ENCODE peak calls at places on chromosomes 4 and X, in ten cellular contexts. S is HCT116, K is GM23338, V is stomach, Q is GM12878, J is breast epithelium, D is transverse colon, W is endothelial cell of umbilical vein, R is GM12891, T is upper lobe of left lung. C is an unnamed sample.

GRCh38 chrX:43559643-43560042 is 96.5 kb upstream of the MAOA start:
- DNase-seq in S (peak), K (peak), V (peak), Q (no peak), J (no peak), D (peak), W (peak), R (no peak), T (no peak), C (peak)

GRCh38 chrX:50117477-50117876 is 83.3 kb downstream of the AKAP4 start:
- DNase-seq in S (no peak), K (no peak), V (no peak), Q (no peak), J (no peak), D (peak), W (peak), R (no peak), T (no peak), C (no peak)

GRCh38 chr4:23212558-23212957 is 519.8 kb downstream of the GBA3 start:
- DNase-seq in S (no peak), K (no peak), V (no peak), Q (no peak), J (no peak), D (no peak), W (no peak), R (no peak), T (no peak), C (no peak)

GRCh38 chrX:106898462-106898861 is 4.7 kb downstream of the RIPPLY1 start:
- DNase-seq in S (no peak), K (peak), V (no peak), Q (peak), J (no peak), D (no peak), W (peak), R (peak), T (no peak), C (peak)

GRCh38 chr4:67556426-67556825 is 2.1 kb upstream of the STAP1 start:
- DNase-seq in S (no peak), K (no peak), V (no peak), Q (no peak), J (no peak), D (no peak), W (no peak), R (no peak), T (no peak), C (no peak)

GRCh38 chrX:24463077-24463476 is 2.0 kb upstream of the PDK3 start:
- DNase-seq in S (no peak), K (no peak), V (no peak), Q (no peak), J (no peak), D (no peak), W (no peak), R (no peak), T (no peak), C (no peak)

GRCh38 chrX:68999351-68999750 is 165.9 kb downstream of the PJA1 start:
- DNase-seq in S (peak), K (no peak), V (no peak), Q (no peak), J (no peak), D (no peak), W (peak), R (no peak), T (no peak), C (no peak)

GRCh38 chrX:154695913-154696312 is 42.5 kb upstream of the CTAG2 start:
- DNase-seq in S (no peak), K (no peak), V (no peak), Q (no peak), J (no peak), D (no peak), W (no peak), R (no peak), T (no peak), C (no peak)

GRCh38 chrX:72132456-72132855 is 741 bp upstream of the RTL5 start:
- DNase-seq in S (no peak), K (no peak), V (no peak), Q (no peak), J (no peak), D (no peak), W (no peak), R (no peak), T (no peak), C (no peak)

GRCh38 chr4:101938836-101939235 is 148.3 kb downstream of the BANK1 start:
- DNase-seq in S (no peak), K (no peak), V (no peak), Q (no peak), J (no peak), D (no peak), W (no peak), R (no peak), T (no peak), C (no peak)

GRCh38 chr4:185318679-185319078 is 77.0 kb downstream of the LRP2BP start:
- DNase-seq in S (no peak), K (peak), V (no peak), Q (no peak), J (no peak), D (no peak), W (peak), R (no peak), T (no peak), C (peak)

GRCh38 chrX:77628294-77629025 is 157.6 kb downstream of the ATRX start:
- DNase-seq in S (no peak), K (no peak), V (no peak), Q (no peak), J (no peak), D (no peak), W (peak), R (no peak), T (no peak), C (no peak)

GRCh38 chrX:81779701-81780100 is 577.8 kb downstream of the SH3BGRL start:
- DNase-seq in S (no peak), K (no peak), V (no peak), Q (no peak), J (no peak), D (no peak), W (no peak), R (no peak), T (no peak), C (no peak)
- TF ChIP-seq POLR2AphosphoS5 in S (no peak), K (no peak), V (no peak), Q (no peak), J (no peak), D (no peak), W (no peak), R (no peak), T (no peak), C (no peak)

DNA sequence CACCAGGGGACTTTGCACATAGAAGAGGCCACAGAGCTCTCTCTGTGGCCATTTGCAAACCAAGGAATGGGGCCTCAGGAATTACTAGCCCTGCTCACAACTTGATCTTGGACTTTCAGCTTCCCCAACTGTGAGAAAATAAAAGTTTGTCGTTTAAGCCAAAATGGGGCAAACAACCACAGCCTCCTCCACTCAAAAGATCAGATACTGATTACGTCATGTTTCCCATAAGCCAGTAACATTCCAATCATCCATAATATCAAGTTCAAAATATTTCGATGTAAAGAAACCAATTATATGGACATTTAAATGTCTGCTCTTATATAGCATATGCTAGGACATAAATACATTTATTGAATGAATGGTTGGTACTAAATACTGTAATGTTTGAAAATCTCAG is 307.5 kb upstream of the HAND2 start:
- DNase-seq in S (no peak), K (no peak), V (no peak), Q (no peak), J (no peak), D (no peak), W (no peak), R (no peak), T (no peak), C (no peak)
- TF ChIP-seq POLR2AphosphoS5 in S (no peak), K (no peak), V (no peak), Q (no peak), J (no peak), D (no peak), W (no peak), R (no peak), T (no peak), C (no peak)

DNA sequence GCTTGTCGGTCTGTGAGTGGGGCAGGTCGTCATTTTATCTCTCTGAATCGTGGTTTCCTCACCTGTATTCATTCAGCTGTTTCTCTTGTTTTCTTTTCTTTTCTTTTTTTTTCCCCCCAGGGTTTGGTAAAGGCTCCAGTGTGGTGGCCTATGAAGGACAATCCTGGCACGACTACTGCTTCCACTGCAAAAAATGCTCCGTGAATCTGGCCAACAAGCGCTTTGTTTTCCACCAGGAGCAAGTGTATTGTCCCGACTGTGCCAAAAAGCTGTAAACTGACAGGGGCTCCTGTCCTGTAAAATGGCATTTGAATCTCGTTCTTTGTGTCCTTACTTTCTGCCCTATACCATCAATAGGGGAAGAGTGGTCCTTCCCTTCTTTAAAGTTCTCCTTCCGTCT is 41.4 kb downstream of the MAP7D3 start:
- DNase-seq in S (no peak), K (no peak), V (no peak), Q (no peak), J (no peak), D (no peak), W (no peak), R (no peak), T (no peak), C (no peak)
- TF ChIP-seq POLR2AphosphoS5 in S (no peak), K (no peak), V (no peak), Q (no peak), J (no peak), D (no peak), W (no peak), R (no peak), T (no peak), C (no peak)

DNA sequence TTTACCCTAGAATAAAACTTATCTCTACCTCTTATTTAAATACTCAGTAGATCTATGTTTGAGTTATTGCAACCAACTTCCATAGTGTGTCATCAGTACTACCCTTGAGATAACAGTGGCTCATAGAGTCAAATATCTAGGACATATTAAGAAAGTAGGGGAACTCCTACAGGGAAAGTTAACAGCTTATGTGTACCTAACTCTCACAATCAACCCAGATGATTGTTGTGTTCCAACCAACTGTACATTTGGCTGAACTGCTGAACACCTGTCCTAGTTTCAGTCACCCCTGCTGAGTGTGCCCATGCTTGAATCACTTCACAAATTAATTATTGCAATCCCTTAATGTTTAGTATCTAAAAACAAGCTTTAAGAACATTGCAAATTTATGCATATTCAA is 244.2 kb upstream of the GRID2 start:
- DNase-seq in S (no peak), K (no peak), V (no peak), Q (no peak), J (no peak), D (no peak), W (no peak), R (no peak), T (no peak), C (no peak)
- TF ChIP-seq POLR2AphosphoS5 in S (no peak), K (no peak), V (no peak), Q (no peak), J (no peak), D (no peak), W (no peak), R (no peak), T (no peak), C (no peak)

GRCh38 chr4:12492730-12493398 is 991.3 kb downstream of the RAB28 start:
- DNase-seq in S (no peak), K (no peak), V (no peak), Q (no peak), J (no peak), D (no peak), W (no peak), R (no peak), T (no peak), C (no peak)

GRCh38 chr4:12486995-12487394 is 997.1 kb downstream of the RAB28 start:
- DNase-seq in S (no peak), K (no peak), V (no peak), Q (no peak), J (no peak), D (no peak), W (no peak), R (no peak), T (no peak), C (no peak)

DNA sequence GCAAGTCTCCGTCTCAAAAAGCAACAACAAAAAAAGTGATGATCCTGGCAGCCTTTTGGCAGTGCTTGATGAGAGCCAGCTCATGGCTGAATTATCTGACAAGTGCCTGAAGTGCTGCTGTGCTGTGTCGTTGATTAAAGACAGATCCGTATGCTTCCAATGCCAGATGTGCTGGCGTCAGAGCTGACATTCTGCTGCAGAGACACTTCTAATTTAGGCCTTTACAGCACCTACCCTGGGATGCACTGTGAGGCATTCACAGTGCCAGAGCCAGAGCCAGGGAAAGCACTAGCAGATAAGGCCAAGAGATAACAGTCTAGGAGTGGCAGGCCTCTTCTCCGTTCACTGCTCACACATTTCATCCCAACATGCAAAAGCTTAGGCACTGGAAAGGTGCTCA is 995.5 kb downstream of the RAB28 start:
- DNase-seq in S (no peak), K (peak), V (no peak), Q (no peak), J (no peak), D (no peak), W (no peak), R (no peak), T (no peak), C (no peak)
- TF ChIP-seq POLR2AphosphoS5 in S (no peak), K (no peak), V (no peak), Q (no peak), J (no peak), D (peak), W (no peak), R (no peak), T (no peak), C (no peak)

DNA sequence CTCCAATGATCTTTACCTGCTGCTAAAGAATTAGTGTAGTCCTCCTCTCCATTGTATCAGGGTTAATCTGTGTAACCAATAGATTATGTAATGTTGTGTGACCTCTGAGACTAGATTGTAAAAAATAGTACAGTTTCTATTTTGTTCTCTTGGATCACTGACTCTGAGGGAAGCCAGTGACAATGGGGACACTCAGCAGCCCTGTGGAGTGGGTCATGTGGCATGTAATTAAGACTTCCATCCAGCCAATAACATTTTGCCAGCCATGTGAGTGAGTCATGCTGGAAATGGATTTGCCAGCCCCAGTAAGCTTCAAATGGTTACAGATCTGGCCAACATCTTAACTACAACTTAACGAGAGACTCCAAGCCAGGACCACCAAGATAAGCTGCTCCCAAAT is 332.3 kb downstream of the PTTG2 start:
- DNase-seq in S (no peak), K (no peak), V (no peak), Q (no peak), J (no peak), D (no peak), W (no peak), R (no peak), T (no peak), C (peak)
- TF ChIP-seq POLR2AphosphoS5 in S (no peak), K (no peak), V (no peak), Q (no peak), J (no peak), D (no peak), W (no peak), R (no peak), T (no peak), C (no peak)

DNA sequence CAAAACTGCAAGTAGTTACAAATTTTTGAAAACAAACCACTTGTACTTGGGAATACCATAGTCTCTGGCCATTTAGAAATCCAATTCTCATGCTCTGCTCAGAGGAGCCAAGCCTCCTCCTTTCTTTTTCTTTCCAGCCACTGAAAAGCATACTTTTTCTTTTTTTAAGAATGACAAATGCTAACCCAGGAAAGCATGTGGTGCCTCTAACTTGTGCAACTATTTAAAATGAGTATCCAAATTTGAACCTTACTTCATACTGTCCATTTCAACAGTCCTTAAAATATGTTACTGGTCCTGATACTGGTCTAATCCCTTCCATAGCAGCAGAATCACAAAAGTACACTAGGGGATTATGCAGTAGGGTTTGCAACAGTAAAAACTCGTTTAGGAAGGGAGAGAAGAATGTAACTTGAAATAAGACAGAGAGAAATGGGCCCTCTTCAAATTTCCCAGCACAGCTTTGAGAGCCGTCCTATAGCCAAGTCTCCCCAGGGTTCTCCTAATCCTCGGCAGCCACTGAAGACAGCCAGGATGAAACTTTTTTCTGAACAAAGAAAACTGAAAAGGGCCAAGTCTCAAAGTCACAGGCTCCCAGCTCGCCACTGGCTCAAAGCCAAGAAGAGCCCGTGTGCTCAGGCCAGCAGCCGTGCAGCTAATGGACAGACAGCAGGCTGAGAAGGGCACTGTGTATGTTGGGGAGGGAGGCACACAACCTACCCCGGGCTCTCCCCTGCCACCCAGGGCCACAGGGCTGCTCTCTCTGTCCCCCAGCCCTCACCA is 39.5 kb downstream of the GPC4 start:
- DNase-seq in S (no peak), K (no peak), V (peak), Q (no peak), J (no peak), D (peak), W (no peak), R (no peak), T (no peak), C (no peak)
- TF ChIP-seq POLR2AphosphoS5 in S (no peak), K (no peak), V (no peak), Q (no peak), J (no peak), D (no peak), W (no peak), R (no peak), T (no peak), C (no peak)

GRCh38 chr4:147731611-147732515 is at the start of gene ARHGAP10:
- DNase-seq in S (no peak), K (peak), V (peak), Q (no peak), J (peak), D (peak), W (peak), R (peak), T (peak), C (no peak)
- TF ChIP-seq POLR2AphosphoS5 in S (peak), K (no peak), V (no peak), Q (peak), J (peak), D (peak), W (peak), R (no peak), T (peak), C (no peak)

GRCh38 chr4:6331018-6331417 is 61.4 kb downstream of the WFS1 start:
- DNase-seq in S (no peak), K (peak), V (no peak), Q (no peak), J (no peak), D (peak), W (no peak), R (no peak), T (no peak), C (peak)
- TF ChIP-seq POLR2AphosphoS5 in S (no peak), K (no peak), V (no peak), Q (no peak), J (no peak), D (no peak), W (no peak), R (no peak), T (no peak), C (no peak)